ENCODE peak calls at places on chromosomes 11 and 22, in eight cellular contexts. W, Y, N, A, J, E, C and I are unnamed samples.

GRCh38 chr22:27716074-27716473 is 85.5 kb downstream of the MN1 start:
- DNase-seq in N (no peak), C (no peak), W (no peak), E (no peak), A (no peak), J (no peak), Y (no peak), I (no peak)

GRCh38 chr22:19571207-19571795 is 47.1 kb upstream of the CLDN5 start:
- DNase-seq in N (no peak), W (no peak), C (no peak), E (no peak), J (peak), A (peak), Y (no peak), I (no peak)

GRCh38 chr22:43993072-43993760 is 30.9 kb upstream of the PARVB start:
- DNase-seq in N (peak), Y (peak), C (peak), A (peak), E (no peak), W (peak), J (peak), I (peak)

GRCh38 chr11:76554767-76555166 is 109.9 kb downstream of the EMSY start:
- DNase-seq in C (no peak), E (no peak), N (no peak), A (no peak), J (no peak), Y (no peak), W (no peak), I (no peak)

GRCh38 chr11:119338318-119338890 is 2.3 kb downstream of the C1QTNF5 start:
- DNase-seq in J (peak), A (peak), C (peak), E (peak), Y (peak), N (peak), W (peak), I (peak)

GRCh38 chr11:37378989-37379388 is 781.0 kb upstream of the RAG2 start:
- DNase-seq in C (no peak), E (no peak), Y (no peak), N (no peak), J (no peak), W (no peak), A (no peak), I (no peak)

GRCh38 chr11:2129323-2129698 is 9.9 kb downstream of the IGF2 start:
- DNase-seq in E (no peak), C (no peak), Y (no peak), A (no peak), N (no peak), J (no peak), W (no peak), I (no peak)

GRCh38 chr11:113148076-113148475 is 166.3 kb upstream of the TTC12 start:
- DNase-seq in N (no peak), C (no peak), J (no peak), A (no peak), Y (no peak), E (no peak), W (no peak), I (no peak)

GRCh38 chr22:47422736-47423135 is 660.3 kb downstream of the TBC1D22A start:
- DNase-seq in Y (no peak), N (no peak), E (no peak), W (no peak), C (no peak), A (no peak), J (no peak), I (no peak)

GRCh38 chr22:27885977-27886842 is 32.8 kb downstream of the PITPNB start:
- DNase-seq in A (peak), W (no peak), Y (peak), J (peak), C (peak), E (no peak), N (peak), I (peak)

GRCh38 chr11:102967497-102967896 is 12.0 kb upstream of the MMP13 start:
- DNase-seq in A (no peak), C (no peak), N (no peak), Y (no peak), J (no peak), E (no peak), W (no peak), I (no peak)

GRCh38 chr11:119190531-119190930 is 5.3 kb downstream of the NHERF4 start:
- DNase-seq in N (no peak), Y (no peak), C (no peak), E (no peak), J (no peak), W (no peak), A (no peak), I (no peak)